ENCODE peak calls at places on chromosomes 5 and 9, in ten cellular contexts. One of them, this sample, is unnamed.

GRCh38 chr5:10418654-10419345 is 22.9 kb upstream of the ROPN1L start:
- DNase-seq in left lung: no peak
- DNase-seq in endothelial cell: no peak
- DNase-seq in colonic mucosa: no peak
- DNase-seq in heart right ventricle: no peak
- DNase-seq in BJ: no peak
- DNase-seq in stomach: no peak
- DNase-seq in omental fat pad: no peak
- DNase-seq in nephron progenitor cell: no peak
- DNase-seq in MM.1S: no peak
- DNase-seq in this sample: no peak

GRCh38 chr5:127330116-127330515 is 39.5 kb downstream of the MEGF10 start:
- DNase-seq in heart right ventricle: no peak
- DNase-seq in nephron progenitor cell: no peak
- DNase-seq in stomach: no peak
- DNase-seq in BJ: no peak
- DNase-seq in omental fat pad: no peak
- DNase-seq in colonic mucosa: no peak
- DNase-seq in left lung: no peak
- DNase-seq in MM.1S: no peak
- DNase-seq in endothelial cell: no peak
- DNase-seq in this sample: no peak

GRCh38 chr5:102511666-102512065 is 12.9 kb upstream of the SLCO6A1 start:
- DNase-seq in MM.1S: no peak
- DNase-seq in heart right ventricle: peak
- DNase-seq in stomach: no peak
- DNase-seq in BJ: no peak
- DNase-seq in colonic mucosa: no peak
- DNase-seq in left lung: no peak
- DNase-seq in omental fat pad: no peak
- DNase-seq in endothelial cell: no peak
- DNase-seq in nephron progenitor cell: no peak
- DNase-seq in this sample: no peak

GRCh38 chr5:55450050-55450765 is 84.6 kb downstream of the PLPP1 start:
- DNase-seq in MM.1S: no peak
- DNase-seq in heart right ventricle: no peak
- DNase-seq in nephron progenitor cell: no peak
- DNase-seq in BJ: no peak
- DNase-seq in left lung: no peak
- DNase-seq in stomach: no peak
- DNase-seq in omental fat pad: no peak
- DNase-seq in colonic mucosa: no peak
- DNase-seq in endothelial cell: no peak
- DNase-seq in this sample: no peak

GRCh38 chr9:8223861-8224260 is 424.3 kb upstream of the DMAC1 start:
- DNase-seq in MM.1S: no peak
- DNase-seq in BJ: no peak
- DNase-seq in endothelial cell: no peak
- DNase-seq in colonic mucosa: no peak
- DNase-seq in heart right ventricle: no peak
- DNase-seq in omental fat pad: no peak
- DNase-seq in nephron progenitor cell: no peak
- DNase-seq in left lung: no peak
- DNase-seq in stomach: no peak
- DNase-seq in this sample: no peak

GRCh38 chr5:1746371-1747078 is 53.1 kb downstream of the MRPL36 start:
- DNase-seq in nephron progenitor cell: no peak
- DNase-seq in colonic mucosa: no peak
- DNase-seq in MM.1S: no peak
- DNase-seq in heart right ventricle: no peak
- DNase-seq in endothelial cell: no peak
- DNase-seq in BJ: no peak
- DNase-seq in omental fat pad: no peak
- DNase-seq in left lung: peak
- DNase-seq in stomach: no peak
- DNase-seq in this sample: no peak

GRCh38 chr5:180331647-180331950 is 21.5 kb downstream of the GFPT2 start:
- DNase-seq in MM.1S: no peak
- DNase-seq in endothelial cell: no peak
- DNase-seq in stomach: no peak
- DNase-seq in omental fat pad: no peak
- DNase-seq in left lung: no peak
- DNase-seq in colonic mucosa: no peak
- DNase-seq in nephron progenitor cell: no peak
- DNase-seq in heart right ventricle: no peak
- DNase-seq in BJ: no peak
- DNase-seq in this sample: no peak

GRCh38 chr9:3008091-3008490 is 164.2 kb upstream of the PUM3 start:
- DNase-seq in colonic mucosa: no peak
- DNase-seq in left lung: no peak
- DNase-seq in omental fat pad: no peak
- DNase-seq in nephron progenitor cell: no peak
- DNase-seq in MM.1S: no peak
- DNase-seq in BJ: no peak
- DNase-seq in endothelial cell: no peak
- DNase-seq in stomach: no peak
- DNase-seq in heart right ventricle: no peak
- DNase-seq in this sample: no peak

GRCh38 chr5:58185397-58186195 is 274.3 kb downstream of the PLK2 start:
- DNase-seq in BJ: no peak
- DNase-seq in MM.1S: no peak
- DNase-seq in colonic mucosa: no peak
- DNase-seq in left lung: no peak
- DNase-seq in omental fat pad: no peak
- DNase-seq in endothelial cell: no peak
- DNase-seq in heart right ventricle: no peak
- DNase-seq in stomach: no peak
- DNase-seq in nephron progenitor cell: no peak
- DNase-seq in this sample: no peak

GRCh38 chr5:58191451-58191850 is 268.4 kb downstream of the PLK2 start:
- DNase-seq in stomach: no peak
- DNase-seq in nephron progenitor cell: no peak
- DNase-seq in BJ: no peak
- DNase-seq in MM.1S: no peak
- DNase-seq in left lung: no peak
- DNase-seq in endothelial cell: no peak
- DNase-seq in colonic mucosa: no peak
- DNase-seq in omental fat pad: no peak
- DNase-seq in heart right ventricle: no peak
- DNase-seq in this sample: no peak

GRCh38 chr5:58184910-58185309 is 275.0 kb downstream of the PLK2 start:
- DNase-seq in nephron progenitor cell: no peak
- DNase-seq in left lung: no peak
- DNase-seq in heart right ventricle: no peak
- DNase-seq in BJ: peak
- DNase-seq in endothelial cell: no peak
- DNase-seq in colonic mucosa: no peak
- DNase-seq in stomach: no peak
- DNase-seq in omental fat pad: no peak
- DNase-seq in MM.1S: no peak
- DNase-seq in this sample: no peak

GRCh38 chr5:58187473-58188286 is 272.2 kb downstream of the PLK2 start:
- DNase-seq in BJ: no peak
- DNase-seq in MM.1S: no peak
- DNase-seq in omental fat pad: no peak
- DNase-seq in heart right ventricle: no peak
- DNase-seq in colonic mucosa: no peak
- DNase-seq in endothelial cell: no peak
- DNase-seq in left lung: no peak
- DNase-seq in nephron progenitor cell: no peak
- DNase-seq in stomach: no peak
- DNase-seq in this sample: no peak

GRCh38 chr5:58188287-58188651 is 271.6 kb downstream of the PLK2 start:
- DNase-seq in omental fat pad: no peak
- DNase-seq in heart right ventricle: no peak
- DNase-seq in endothelial cell: no peak
- DNase-seq in colonic mucosa: no peak
- DNase-seq in BJ: peak
- DNase-seq in stomach: no peak
- DNase-seq in MM.1S: no peak
- DNase-seq in nephron progenitor cell: no peak
- DNase-seq in left lung: no peak
- DNase-seq in this sample: no peak
- TF ChIP-seq CTCF in omental fat pad: no peak
- TF ChIP-seq CTCF in heart right ventricle: peak
- TF ChIP-seq CTCF in endothelial cell: no peak
- TF ChIP-seq CTCF in colonic mucosa: no peak
- TF ChIP-seq CTCF in BJ: peak
- TF ChIP-seq CTCF in stomach: no peak
- TF ChIP-seq CTCF in MM.1S: no peak
- TF ChIP-seq CTCF in nephron progenitor cell: no peak
- TF ChIP-seq CTCF in left lung: no peak
- TF ChIP-seq CTCF in this sample: no peak

DNA sequence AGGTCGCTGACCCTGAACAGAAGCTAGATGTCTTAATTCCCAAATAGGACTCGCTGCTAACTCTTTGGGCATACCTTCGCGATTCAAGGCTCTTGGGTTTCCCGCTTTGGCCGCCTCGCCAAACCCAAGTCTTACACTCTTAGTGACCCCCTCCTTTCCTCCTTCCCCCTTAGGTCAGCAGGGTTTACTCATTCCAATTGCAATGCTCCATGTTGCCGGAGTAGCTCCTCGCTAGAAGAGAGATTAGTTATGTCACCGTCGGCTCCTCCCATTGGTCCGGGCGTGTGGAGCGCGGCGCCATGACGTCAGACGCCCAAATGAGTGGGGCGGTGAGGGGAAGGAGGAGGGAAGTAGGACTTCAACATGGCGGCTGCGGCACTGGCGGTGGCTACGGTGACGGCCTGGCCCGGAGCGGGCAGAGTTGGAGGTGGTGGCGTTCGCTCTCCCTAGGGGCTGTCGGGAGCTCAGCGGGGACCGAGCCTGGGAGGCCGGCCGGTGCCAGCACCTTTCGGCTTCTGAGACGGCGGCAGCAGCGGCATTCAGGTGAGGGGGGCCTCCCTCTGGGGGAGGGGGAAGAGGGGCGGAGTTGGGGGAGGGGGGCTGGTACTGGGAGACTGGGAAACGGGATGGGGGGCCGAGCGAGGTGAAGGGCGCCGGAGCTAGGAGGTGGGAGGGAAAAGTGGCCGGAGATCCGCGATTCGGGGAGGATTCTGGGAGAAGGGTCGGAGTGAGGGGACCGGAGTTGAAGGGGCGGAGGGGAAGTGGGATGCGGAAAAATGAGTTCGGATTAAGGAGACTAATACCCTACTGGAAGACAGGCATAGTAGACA is at the start of gene UBAP1:
- DNase-seq in nephron progenitor cell: peak
- DNase-seq in stomach: peak
- DNase-seq in heart right ventricle: peak
- DNase-seq in left lung: peak
- DNase-seq in colonic mucosa: peak
- DNase-seq in omental fat pad: peak
- DNase-seq in MM.1S: peak
- DNase-seq in endothelial cell: peak
- DNase-seq in BJ: peak
- DNase-seq in this sample: peak
- TF ChIP-seq CTCF in nephron progenitor cell: no peak
- TF ChIP-seq CTCF in stomach: no peak
- TF ChIP-seq CTCF in heart right ventricle: no peak
- TF ChIP-seq CTCF in left lung: peak
- TF ChIP-seq CTCF in colonic mucosa: no peak
- TF ChIP-seq CTCF in omental fat pad: no peak
- TF ChIP-seq CTCF in MM.1S: no peak
- TF ChIP-seq CTCF in endothelial cell: no peak
- TF ChIP-seq CTCF in BJ: peak
- TF ChIP-seq CTCF in this sample: no peak

DNA sequence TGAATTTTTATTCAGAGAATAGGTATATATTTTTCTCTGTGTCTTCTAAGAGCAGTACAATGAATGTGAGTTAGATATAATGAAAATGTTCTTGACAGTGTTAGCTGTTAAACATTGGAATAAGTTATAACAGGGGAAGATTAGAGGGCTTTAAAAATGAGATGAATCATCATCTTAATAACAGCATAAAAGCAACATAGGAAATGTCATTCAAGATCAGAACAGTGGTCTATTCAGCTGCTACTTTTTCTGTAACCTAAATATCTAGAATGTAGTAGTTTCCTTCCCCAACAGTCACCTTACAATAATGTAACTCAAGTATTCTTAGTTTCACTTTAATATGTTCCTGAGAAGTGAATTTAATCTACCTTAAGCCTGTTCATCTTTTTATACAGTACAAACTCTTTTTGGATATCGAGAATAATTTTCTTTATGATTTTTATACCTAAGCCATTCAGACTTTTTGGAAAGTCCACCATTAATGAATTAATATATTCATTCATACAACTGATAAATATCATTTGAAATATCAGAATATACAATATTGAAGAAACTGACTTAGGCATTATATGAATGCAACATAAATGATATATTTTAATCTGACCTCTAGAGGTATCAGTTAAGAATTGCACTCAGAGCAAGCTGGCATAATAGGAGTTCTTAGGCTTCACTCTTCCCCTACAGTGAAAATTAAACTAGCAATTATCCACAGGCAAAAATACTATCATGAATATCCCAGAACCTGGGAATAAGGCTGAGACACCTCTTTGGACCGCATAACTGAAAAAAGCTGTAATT is 66.1 kb upstream of the EDIL3 start:
- DNase-seq in colonic mucosa: no peak
- DNase-seq in stomach: no peak
- DNase-seq in omental fat pad: no peak
- DNase-seq in endothelial cell: no peak
- DNase-seq in BJ: no peak
- DNase-seq in left lung: no peak
- DNase-seq in heart right ventricle: no peak
- DNase-seq in MM.1S: peak
- DNase-seq in nephron progenitor cell: no peak
- DNase-seq in this sample: no peak
- TF ChIP-seq CTCF in colonic mucosa: no peak
- TF ChIP-seq CTCF in stomach: no peak
- TF ChIP-seq CTCF in omental fat pad: no peak
- TF ChIP-seq CTCF in endothelial cell: peak
- TF ChIP-seq CTCF in BJ: no peak
- TF ChIP-seq CTCF in left lung: peak
- TF ChIP-seq CTCF in heart right ventricle: peak
- TF ChIP-seq CTCF in MM.1S: peak
- TF ChIP-seq CTCF in nephron progenitor cell: peak
- TF ChIP-seq CTCF in this sample: no peak

GRCh38 chr9:38067611-38067891 is 1.5 kb downstream of the SHB start:
- DNase-seq in stomach: peak
- DNase-seq in left lung: no peak
- DNase-seq in colonic mucosa: no peak
- DNase-seq in BJ: no peak
- DNase-seq in MM.1S: no peak
- DNase-seq in endothelial cell: peak
- DNase-seq in nephron progenitor cell: peak
- DNase-seq in omental fat pad: no peak
- DNase-seq in heart right ventricle: no peak
- DNase-seq in this sample: no peak

GRCh38 chr9:38068866-38069628 is at the start of gene SHB:
- DNase-seq in stomach: peak
- DNase-seq in colonic mucosa: peak
- DNase-seq in BJ: no peak
- DNase-seq in left lung: peak
- DNase-seq in omental fat pad: no peak
- DNase-seq in nephron progenitor cell: peak
- DNase-seq in MM.1S: peak
- DNase-seq in heart right ventricle: peak
- DNase-seq in endothelial cell: peak
- DNase-seq in this sample: peak

GRCh38 chr9:38067892-38068615 is 973 bp downstream of the SHB start:
- DNase-seq in BJ: no peak
- DNase-seq in left lung: peak
- DNase-seq in heart right ventricle: no peak
- DNase-seq in MM.1S: no peak
- DNase-seq in endothelial cell: peak
- DNase-seq in colonic mucosa: no peak
- DNase-seq in nephron progenitor cell: peak
- DNase-seq in omental fat pad: no peak
- DNase-seq in stomach: no peak
- DNase-seq in this sample: peak

GRCh38 chr9:38066907-38067610 is 2.0 kb downstream of the SHB start:
- DNase-seq in colonic mucosa: peak
- DNase-seq in BJ: no peak
- DNase-seq in omental fat pad: no peak
- DNase-seq in left lung: peak
- DNase-seq in heart right ventricle: peak
- DNase-seq in nephron progenitor cell: peak
- DNase-seq in endothelial cell: peak
- DNase-seq in MM.1S: no peak
- DNase-seq in stomach: peak
- DNase-seq in this sample: peak

DNA sequence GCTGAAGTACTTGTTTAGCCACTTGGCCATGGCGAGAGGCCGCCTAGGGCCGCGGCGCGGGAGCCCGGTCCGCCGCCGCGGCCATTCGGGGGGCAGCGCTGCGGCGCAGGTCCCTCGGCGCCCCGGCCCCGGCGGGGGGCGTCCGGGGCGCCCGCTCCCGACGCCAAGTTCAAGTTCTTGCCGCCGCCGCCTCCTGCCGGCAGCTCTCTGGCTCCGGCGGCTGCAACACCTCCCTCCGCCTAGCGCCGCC is 486 bp downstream of the SHB start:
- DNase-seq in endothelial cell: no peak
- DNase-seq in left lung: no peak
- DNase-seq in omental fat pad: no peak
- DNase-seq in stomach: peak
- DNase-seq in MM.1S: peak
- DNase-seq in nephron progenitor cell: peak
- DNase-seq in heart right ventricle: no peak
- DNase-seq in colonic mucosa: peak
- DNase-seq in BJ: no peak
- DNase-seq in this sample: no peak
- TF ChIP-seq CTCF in endothelial cell: no peak
- TF ChIP-seq CTCF in left lung: no peak
- TF ChIP-seq CTCF in omental fat pad: no peak
- TF ChIP-seq CTCF in stomach: no peak
- TF ChIP-seq CTCF in MM.1S: peak
- TF ChIP-seq CTCF in nephron progenitor cell: no peak
- TF ChIP-seq CTCF in heart right ventricle: peak
- TF ChIP-seq CTCF in colonic mucosa: no peak
- TF ChIP-seq CTCF in BJ: peak
- TF ChIP-seq CTCF in this sample: no peak

This sample was measured in activated B cell treated with CpG ODN at 0.5 μM for 24 hours.